ENCODE peak calls at places on chromosomes 7 and 10, in six cellular contexts. H is cardiac fibroblast; E is CD8-positive, alpha-beta T cell; D is AG10803; O is body of pancreas; A is GM23338. B is an unnamed sample.

GRCh38 chr10:74825371-74826141 is 844 bp upstream of the KAT6B start:
- DNase-seq in A (peak; percentile 69), H (no peak), O (no peak), E (peak; percentile 49), D (no peak), B (peak; percentile 67)

GRCh38 chr10:78553792-78554191 is 515.0 kb upstream of the ZMIZ1 start:
- DNase-seq in O (no peak), D (no peak), A (no peak), H (no peak), E (no peak), B (no peak)

GRCh38 chr7:4093035-4093434 is 589.1 kb upstream of the FOXK1 start:
- DNase-seq in E (no peak), O (no peak), H (no peak), A (no peak), D (no peak), B (no peak)

GRCh38 chr10:22518167-22518724 is 172.9 kb downstream of the SPAG6 start:
- DNase-seq in E (no peak), H (no peak), O (no peak), D (no peak), A (no peak), B (no peak)

GRCh38 chr7:154996756-154997155 is 6.2 kb downstream of the PAXIP1 start:
- DNase-seq in A (peak; percentile 86), O (no peak), E (no peak), D (no peak), H (no peak), B (no peak)

GRCh38 chr10:133024711-133025557 is 62.8 kb upstream of the ADGRA1 start:
- DNase-seq in O (no peak), H (no peak), D (no peak), A (peak; percentile 57), E (no peak), B (no peak)

GRCh38 chr7:40899151-40899550 is 764.3 kb downstream of the SUGCT start:
- DNase-seq in A (no peak), O (no peak), E (no peak), D (no peak), H (no peak), B (no peak)

GRCh38 chr7:4753610-4754432 is 21.6 kb upstream of the AP5Z1 start:
- DNase-seq in E (peak; percentile 84), O (peak; percentile 78), H (peak; percentile 53), D (peak; percentile 28), A (peak; percentile 89), B (peak; percentile 79)

GRCh38 chr7:128035712-128036111 is 4.5 kb upstream of the LRRC4 start:
- DNase-seq in A (peak; percentile 72), E (no peak), D (no peak), O (no peak), H (peak; percentile 33), B (no peak)

GRCh38 chr7:482521-483083 is 37.0 kb downstream of the PDGFA start:
- DNase-seq in D (no peak), A (no peak), H (no peak), O (no peak), E (no peak), B (no peak)
- TF ChIP-seq CTCF in D (no peak), A (no peak), H (no peak), O (no peak), E (no peak), B (no peak)

GRCh38 chr10:42975558-42976352 is 101.1 kb upstream of the RET start:
- DNase-seq in D (no peak), E (no peak), H (no peak), A (peak; percentile 21), O (peak; percentile 0), B (no peak)
- TF ChIP-seq CTCF in D (no peak), E (no peak), H (no peak), A (peak; percentile 41), O (no peak), B (peak; percentile 32)

GRCh38 chr10:97425964-97426775 is at the start of gene PGAM1:
- DNase-seq in H (peak; percentile 96), D (peak; percentile 96), E (peak; percentile 93), A (peak; percentile 95), O (peak; percentile 95), B (peak; percentile 95)
- TF ChIP-seq CTCF in H (peak; percentile 63), D (peak; percentile 55), E (peak; percentile 47), A (peak; percentile 91), O (peak; percentile 65), B (peak; percentile 63)

GRCh38 chr7:39288303-39288702 is 277.9 kb upstream of the YAE1 start:
- DNase-seq in D (no peak), H (no peak), E (no peak), A (no peak), O (no peak), B (no peak)

GRCh38 chr7:39294022-39294421 is 272.2 kb upstream of the YAE1 start:
- DNase-seq in O (no peak), D (no peak), H (no peak), A (no peak), E (no peak), B (no peak)

GRCh38 chr7:39295791-39296190 is 270.4 kb upstream of the YAE1 start:
- DNase-seq in E (no peak), D (no peak), A (no peak), O (no peak), H (no peak), B (no peak)

GRCh38 chr7:39293424-39293823 is 272.8 kb upstream of the YAE1 start:
- DNase-seq in E (no peak), H (no peak), D (no peak), O (no peak), A (no peak), B (no peak)

DNA sequence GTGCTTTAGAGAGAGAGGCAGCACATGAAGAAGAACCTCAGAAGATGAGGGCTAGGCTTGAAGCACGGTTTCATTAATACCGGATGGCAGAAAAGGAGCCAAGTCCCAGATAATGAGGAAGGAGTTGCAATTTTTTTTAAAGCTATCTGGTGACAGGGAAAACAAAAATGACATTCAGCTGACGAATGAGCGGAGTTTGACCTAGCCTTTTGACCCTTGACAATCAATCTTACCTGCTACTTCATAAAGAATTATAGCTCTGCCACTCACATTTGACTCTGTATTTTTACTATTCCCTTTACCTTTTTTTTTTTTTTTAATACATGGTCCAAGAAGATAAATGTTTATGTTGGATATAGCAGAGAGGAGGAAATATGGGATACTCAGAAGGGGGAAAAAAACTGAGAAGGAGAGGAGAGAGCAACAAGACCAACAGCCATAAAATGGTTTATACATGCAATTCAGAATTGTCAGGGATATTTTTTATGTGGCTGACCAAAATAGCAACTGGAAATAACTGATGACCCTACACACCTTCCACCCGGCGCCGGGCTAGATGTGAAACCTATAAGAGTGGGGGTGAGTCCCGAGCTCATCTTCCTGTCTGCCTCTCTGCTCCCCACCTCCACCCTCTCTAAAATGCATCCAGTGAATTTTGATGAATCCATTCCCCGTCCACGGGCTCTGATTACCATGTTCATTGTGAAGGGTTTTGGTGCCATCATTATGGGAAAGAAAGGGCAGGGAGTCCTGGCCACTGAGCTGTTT is 274.4 kb upstream of the YAE1 start:
- DNase-seq in A (no peak), O (no peak), E (no peak), D (no peak), H (no peak), B (no peak)
- TF ChIP-seq CTCF in A (no peak), O (no peak), E (no peak), D (no peak), H (no peak), B (no peak)